ENCODE peak calls at places on chromosomes 4 and X, in six cellular contexts. X, G, K, P, R and H are unnamed samples.
A peak's percentile ranks its signal among the peaks of the same experiment; 100 is the strongest.

GRCh38 chrX:70434352-70434866 is 10.2 kb upstream of the DLG3 start:
- DNase-seq in X (no peak), G (peak; percentile 87), K (no peak), P (peak; percentile 25), R (peak; percentile 90), H (no peak)

GRCh38 chr4:123846627-123847026 is 450.0 kb downstream of the SPRY1 start:
- DNase-seq in X (no peak), G (no peak), K (no peak), P (no peak), R (no peak), H (no peak)

GRCh38 chr4:82645868-82646267 is 84.1 kb upstream of the TMEM150C start:
- DNase-seq in X (no peak), G (no peak), K (no peak), P (no peak), R (no peak), H (no peak)

GRCh38 chrX:126770179-126770578 is 49.4 kb upstream of the PRR32 start:
- DNase-seq in X (no peak), G (no peak), K (no peak), P (no peak), R (no peak), H (no peak)

GRCh38 chr4:38610844-38611550 is 53.0 kb upstream of the KLF3 start:
- DNase-seq in X (no peak), G (no peak), K (no peak), P (no peak), R (peak; percentile 33), H (no peak)

GRCh38 chr4:25330905-25331816 is 18.6 kb downstream of the ZCCHC4 start:
- DNase-seq in X (no peak), G (no peak), K (no peak), P (no peak), R (no peak), H (no peak)

GRCh38 chr4:127113852-127114362 is 518.9 kb upstream of the INTU start:
- DNase-seq in X (no peak), G (no peak), K (no peak), P (no peak), R (no peak), H (no peak)

GRCh38 chrX:69991685-69992084 is 58.1 kb downstream of the AWAT2 start:
- DNase-seq in X (no peak), G (no peak), K (no peak), P (no peak), R (no peak), H (no peak)

GRCh38 chrX:72060196-72060974 is 71.3 kb downstream of the RTL5 start:
- DNase-seq in X (no peak), G (no peak), K (no peak), P (no peak), R (no peak), H (peak; percentile 43)

GRCh38 chr4:1041147-1041935 is 29.9 kb downstream of the FGFRL1 start:
- DNase-seq in X (no peak), G (no peak), K (no peak), P (no peak), R (no peak), H (no peak)

GRCh38 chrX:101986571-101986970 is 54.7 kb upstream of the ZMAT1 start:
- DNase-seq in X (no peak), G (peak; percentile 35), K (no peak), P (no peak), R (no peak), H (no peak)

GRCh38 chr4:154838694-154839093 is 57.6 kb downstream of the RBM46 start:
- DNase-seq in X (no peak), G (no peak), K (no peak), P (no peak), R (no peak), H (no peak)

GRCh38 chrX:139202742-139203410 is 327.7 kb upstream of the F9 start:
- DNase-seq in X (no peak), G (no peak), K (no peak), P (no peak), R (no peak), H (peak; percentile 83)

GRCh38 chr4:42302348-42302747 is 94.9 kb upstream of the SHISA3 start:
- DNase-seq in X (no peak), G (peak; percentile 39), K (peak; percentile 2), P (no peak), R (no peak), H (no peak)

GRCh38 chr4:135834471-135834870 is 1632.9 kb upstream of the PABPC4L start:
- DNase-seq in X (no peak), G (no peak), K (no peak), P (no peak), R (no peak), H (no peak)

GRCh38 chr4:74161676-74162450 is 3.9 kb downstream of the MTHFD2L start:
- DNase-seq in X (no peak), G (no peak), K (no peak), P (no peak), R (no peak), H (no peak)

GRCh38 chrX:154511761-154512160 is 4.3 kb downstream of the FAM3A start:
- DNase-seq in X (no peak), G (no peak), K (no peak), P (no peak), R (no peak), H (no peak)

GRCh38 chrX:66074920-66075879 is 35.3 kb upstream of the VSIG4 start:
- DNase-seq in X (no peak), G (peak; percentile 31), K (no peak), P (no peak), R (peak; percentile 51), H (no peak)